ENCODE peak calls at places on chromosomes 2 and 18, in five cellular contexts. Y is astrocyte, Z is IMR-90, I is kidney, L is H9. J is an unnamed sample.

GRCh38 chr2:227818569-227819397 is 5.1 kb downstream of the CCL20 start:
- DNase-seq in I (no peak), L (no peak), Z (no peak), Y (no peak), J (no peak)

GRCh38 chr2:54773838-54774237 is 50.4 kb downstream of the EML6 start:
- DNase-seq in I (no peak), L (peak), Z (no peak), Y (no peak), J (peak)

GRCh38 chr2:171798156-171798815 is 95.8 kb downstream of the SLC25A12 start:
- DNase-seq in L (no peak), Z (peak), I (no peak), Y (peak), J (no peak)

GRCh38 chr2:140863713-140864112 is 1267.1 kb downstream of the LRP1B start:
- DNase-seq in Y (peak), L (no peak), Z (peak), I (no peak), J (peak)

GRCh38 chr2:45567974-45568789 is 42.9 kb downstream of the SRBD1 start:
- DNase-seq in I (no peak), L (no peak), Z (peak), Y (peak), J (no peak)

GRCh38 chr2:16407358-16407757 is 258.3 kb downstream of the CYRIA start:
- DNase-seq in Z (no peak), Y (no peak), L (no peak), I (no peak), J (no peak)

GRCh38 chr2:147499785-147500184 is 345.0 kb upstream of the ACVR2A start:
- DNase-seq in L (no peak), Y (no peak), I (no peak), Z (no peak), J (no peak)

GRCh38 chr2:56483081-56483480 is 299.3 kb downstream of the CCDC85A start:
- DNase-seq in Z (no peak), I (no peak), Y (peak), L (no peak), J (no peak)

GRCh38 chr2:223169830-223170605 is 118.0 kb downstream of the KCNE4 start:
- DNase-seq in Z (no peak), I (no peak), L (no peak), Y (no peak), J (no peak)

GRCh38 chr2:196318517-196319377 is 147.4 kb upstream of the STK17B start:
- DNase-seq in Y (no peak), L (no peak), Z (no peak), I (no peak), J (no peak)

GRCh38 chr2:16321872-16322271 is 343.8 kb downstream of the CYRIA start:
- DNase-seq in I (no peak), L (no peak), Y (no peak), Z (no peak), J (no peak)

GRCh38 chr2:18299423-18300212 is 260.8 kb downstream of the RDH14 start:
- DNase-seq in I (no peak), L (peak), Y (peak), Z (peak), J (peak)

GRCh38 chr2:169095631-169096105 is 26.3 kb downstream of the DHRS9 start:
- DNase-seq in I (no peak), Y (peak), Z (peak), L (no peak), J (no peak)

GRCh38 chr2:220165401-220165800 is 538.0 kb downstream of the SLC4A3 start:
- DNase-seq in L (peak), Y (no peak), Z (no peak), I (no peak), J (no peak)

GRCh38 chr2:233428438-233428837 is 74.1 kb downstream of the DGKD start:
- DNase-seq in I (no peak), L (no peak), Y (no peak), Z (no peak), J (no peak)

GRCh38 chr18:51028201-51028805 is 1.7 kb upstream of the SMAD4 start:
- DNase-seq in Z (peak), I (no peak), Y (peak), L (no peak), J (no peak)

GRCh38 chr2:221318751-221319150 is 253.4 kb downstream of the EPHA4 start:
- DNase-seq in L (no peak), Z (peak), Y (peak), I (no peak), J (no peak)

GRCh38 chr2:221596192-221596591 is 24.1 kb upstream of the EPHA4 start:
- DNase-seq in Y (peak), I (no peak), L (no peak), Z (peak), J (no peak)

GRCh38 chr2:81528852-81529480 is 1224.4 kb upstream of the LRRTM1 start:
- DNase-seq in I (no peak), Z (no peak), Y (no peak), L (no peak), J (no peak)

GRCh38 chr2:85017436-85018048 is 46.6 kb downstream of the KCMF1 start:
- DNase-seq in I (no peak), Z (peak), Y (no peak), L (no peak), J (peak)

GRCh38 chr2:70978388-70979357 is at the start of gene ANKRD53:
- DNase-seq in I (peak), Z (no peak), Y (no peak), L (peak), J (no peak)

GRCh38 chr2:203476881-203477280 is 58.2 kb downstream of the RAPH1 start:
- DNase-seq in L (no peak), I (no peak), Z (no peak), Y (peak), J (no peak)

GRCh38 chr2:28666496-28667184 is 85.0 kb upstream of the PPP1CB start:
- DNase-seq in Y (no peak), L (no peak), Z (peak), I (no peak), J (no peak)

GRCh38 chr2:64960819-64961218 is 28.4 kb upstream of the SLC1A4 start:
- DNase-seq in Y (no peak), L (no peak), I (no peak), Z (no peak), J (no peak)

GRCh38 chr2:206993964-206994363 is 54.6 kb downstream of the CPO start:
- DNase-seq in I (no peak), Y (peak), L (no peak), Z (peak), J (no peak)

GRCh38 chr2:217818293-217818850 is 184.4 kb downstream of the TNS1 start:
- DNase-seq in Y (no peak), L (no peak), I (peak), Z (no peak), J (no peak)

GRCh38 chr2:217820066-217820819 is 182.6 kb downstream of the TNS1 start:
- DNase-seq in L (no peak), I (peak), Y (no peak), Z (no peak), J (no peak)

GRCh38 chr2:217813828-217814227 is 189.0 kb downstream of the TNS1 start:
- DNase-seq in Y (no peak), L (no peak), Z (no peak), I (no peak), J (no peak)

GRCh38 chr2:217817466-217818292 is 185.1 kb downstream of the TNS1 start:
- DNase-seq in Y (no peak), L (no peak), Z (no peak), I (peak), J (no peak)

GRCh38 chr2:217816396-217816869 is 186.4 kb downstream of the TNS1 start:
- DNase-seq in L (no peak), I (peak), Y (no peak), Z (peak), J (no peak)
- H3K9ac ChIP-seq in L (no peak), I (no peak), Y (peak), Z (no peak), J (no peak)

DNA sequence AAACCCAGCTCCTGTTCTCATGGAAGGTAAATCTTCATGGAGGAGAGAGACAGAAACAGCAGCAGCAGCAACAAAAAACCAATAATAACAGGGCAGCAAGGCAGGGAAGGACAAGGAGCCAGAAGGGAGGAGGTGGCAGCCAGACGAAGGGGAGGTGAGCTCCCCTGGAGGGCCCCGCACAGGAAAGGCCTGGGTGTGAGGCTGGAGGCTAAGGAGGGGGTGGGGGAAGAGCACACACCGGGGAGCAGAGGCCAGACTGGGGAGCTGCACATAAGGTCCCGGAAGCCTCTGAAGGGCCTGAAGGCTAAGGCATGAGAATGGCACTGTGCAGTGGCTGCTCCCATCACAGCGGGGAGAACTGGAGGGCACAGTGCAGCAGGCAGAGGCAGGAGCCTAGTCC is 94.8 kb upstream of the SMAD7 start:
- DNase-seq in I (no peak), Z (no peak), Y (no peak), L (no peak), J (no peak)
- H3K9ac ChIP-seq in I (no peak), Z (no peak), Y (no peak), L (no peak), J (no peak)

GRCh38 chr2:230865324-230865765 is 603 bp downstream of the ITM2C start:
- DNase-seq in I (no peak), Z (no peak), Y (no peak), L (no peak), J (no peak)

GRCh38 chr2:230864122-230864604 is 579 bp upstream of the ITM2C start:
- DNase-seq in L (no peak), Y (no peak), I (no peak), Z (no peak), J (no peak)

GRCh38 chr2:230865766-230866703 is 1.3 kb downstream of the ITM2C start:
- DNase-seq in Z (no peak), Y (no peak), L (peak), I (peak), J (no peak)

GRCh38 chr2:230863442-230864121 is 1.2 kb upstream of the ITM2C start:
- DNase-seq in I (no peak), L (no peak), Y (no peak), Z (no peak), J (no peak)

GRCh38 chr2:230864605-230865323 is at the start of gene ITM2C:
- DNase-seq in I (peak), L (peak), Y (peak), Z (peak), J (no peak)
- H3K9ac ChIP-seq in I (peak), L (peak), Y (peak), Z (peak), J (peak)

GRCh38 chr2:489084-489483 is 188.1 kb downstream of the TMEM18 start:
- DNase-seq in I (no peak), Y (no peak), Z (no peak), L (no peak), J (no peak)

GRCh38 chr2:487495-488079 is 189.6 kb downstream of the TMEM18 start:
- DNase-seq in Z (no peak), Y (no peak), I (no peak), L (no peak), J (no peak)

GRCh38 chr2:481388-481787 is 193.5 kb upstream of the ALKAL2 start:
- DNase-seq in I (no peak), Y (no peak), Z (no peak), L (peak), J (no peak)

GRCh38 chr2:489838-490237 is 187.4 kb downstream of the TMEM18 start:
- DNase-seq in Y (no peak), L (no peak), I (no peak), Z (no peak), J (no peak)

DNA sequence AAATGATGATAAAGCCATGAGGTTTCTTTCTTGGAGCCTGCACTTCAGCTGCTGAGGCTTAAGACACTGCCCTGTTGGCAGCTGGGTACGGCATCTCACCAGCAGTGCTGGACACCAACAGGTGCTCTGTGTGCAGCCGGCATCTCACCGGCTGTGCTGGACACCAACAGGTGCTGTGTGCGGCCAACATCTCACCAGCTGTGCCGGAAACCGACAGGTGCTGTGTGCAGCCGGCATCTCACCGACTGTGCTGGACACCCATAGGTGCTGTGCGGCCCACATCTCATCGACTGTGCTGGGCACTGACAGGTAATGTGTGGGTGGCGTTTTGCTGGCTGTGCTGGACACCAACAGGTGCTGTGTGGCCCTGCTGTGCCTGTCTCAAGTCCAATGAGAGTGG is 190.8 kb downstream of the TMEM18 start:
- DNase-seq in Y (no peak), Z (no peak), L (no peak), I (no peak), J (no peak)
- H3K9ac ChIP-seq in Y (no peak), Z (no peak), L (no peak), I (no peak), J (no peak)

DNA sequence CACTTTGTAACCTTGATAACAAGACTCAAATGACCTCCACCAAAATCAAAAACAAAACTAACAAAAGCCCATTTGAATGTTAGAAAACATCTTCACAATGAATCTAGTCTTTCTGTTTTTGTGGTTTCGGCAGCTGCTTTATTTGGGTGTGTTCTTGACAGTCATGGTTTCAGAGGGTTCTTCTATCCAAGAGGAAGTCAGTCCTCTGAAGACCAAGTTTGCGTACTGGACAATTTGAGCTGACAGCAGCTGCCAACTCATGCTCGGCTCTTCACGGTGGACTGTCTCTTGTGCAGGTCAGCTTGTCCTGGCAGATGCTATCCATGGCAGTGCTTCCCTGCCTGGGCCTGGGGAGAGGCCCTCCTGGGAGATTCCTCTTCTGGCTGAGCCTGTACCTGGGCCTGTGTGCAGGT is 91.0 kb downstream of the TMEM17 start:
- DNase-seq in Y (no peak), Z (no peak), L (no peak), I (no peak), J (no peak)
- H3K9ac ChIP-seq in Y (no peak), Z (no peak), L (no peak), I (no peak), J (no peak)

GRCh38 chr2:216217904-216218260 is 108.7 kb downstream of the XRCC5 start:
- DNase-seq in I (no peak), Y (no peak), Z (no peak), L (no peak), J (no peak)
- H3K9ac ChIP-seq in I (no peak), Y (peak), Z (peak), L (no peak), J (no peak)